ENCODE peak calls at places on chromosomes 2 and 18, in nine cellular contexts. One of them, this sample, is unnamed.

GRCh38 chr2:40896358-40896757 is 444.5 kb upstream of the SLC8A1 start:
- DNase-seq in cardiac muscle cell: no peak
- DNase-seq in SK-N-SH: peak
- DNase-seq in endothelial cell of umbilical vein: no peak
- DNase-seq in sigmoid colon: no peak
- DNase-seq in kidney: no peak
- DNase-seq in PC-3: no peak
- DNase-seq in endodermal cell: no peak
- DNase-seq in naive thymus-derived CD4-positive, alpha-beta T cell: no peak
- DNase-seq in this sample: no peak

GRCh38 chr2:140567734-140568133 is 1563.1 kb downstream of the LRP1B start:
- DNase-seq in PC-3: peak
- DNase-seq in endothelial cell of umbilical vein: no peak
- DNase-seq in cardiac muscle cell: peak
- DNase-seq in SK-N-SH: no peak
- DNase-seq in kidney: no peak
- DNase-seq in sigmoid colon: no peak
- DNase-seq in endodermal cell: no peak
- DNase-seq in naive thymus-derived CD4-positive, alpha-beta T cell: no peak
- DNase-seq in this sample: no peak

GRCh38 chr2:9004338-9005204 is 1.1 kb upstream of the MBOAT2 start:
- DNase-seq in endothelial cell of umbilical vein: peak
- DNase-seq in PC-3: peak
- DNase-seq in sigmoid colon: no peak
- DNase-seq in naive thymus-derived CD4-positive, alpha-beta T cell: no peak
- DNase-seq in endodermal cell: no peak
- DNase-seq in kidney: no peak
- DNase-seq in cardiac muscle cell: peak
- DNase-seq in SK-N-SH: no peak
- DNase-seq in this sample: no peak

GRCh38 chr18:50633992-50634391 is 74.1 kb downstream of the MAPK4 start:
- DNase-seq in SK-N-SH: no peak
- DNase-seq in PC-3: no peak
- DNase-seq in cardiac muscle cell: no peak
- DNase-seq in kidney: no peak
- DNase-seq in endodermal cell: no peak
- DNase-seq in sigmoid colon: peak
- DNase-seq in endothelial cell of umbilical vein: no peak
- DNase-seq in naive thymus-derived CD4-positive, alpha-beta T cell: no peak
- DNase-seq in this sample: no peak

GRCh38 chr18:46222093-46222492 is 117.9 kb downstream of the HAUS1 start:
- DNase-seq in cardiac muscle cell: no peak
- DNase-seq in endothelial cell of umbilical vein: no peak
- DNase-seq in SK-N-SH: peak
- DNase-seq in naive thymus-derived CD4-positive, alpha-beta T cell: no peak
- DNase-seq in PC-3: no peak
- DNase-seq in endodermal cell: no peak
- DNase-seq in sigmoid colon: no peak
- DNase-seq in kidney: no peak
- DNase-seq in this sample: no peak

GRCh38 chr2:2038746-2039530 is 292.1 kb downstream of the MYT1L start:
- DNase-seq in endodermal cell: no peak
- DNase-seq in SK-N-SH: no peak
- DNase-seq in kidney: no peak
- DNase-seq in endothelial cell of umbilical vein: no peak
- DNase-seq in PC-3: no peak
- DNase-seq in naive thymus-derived CD4-positive, alpha-beta T cell: no peak
- DNase-seq in sigmoid colon: no peak
- DNase-seq in cardiac muscle cell: no peak
- DNase-seq in this sample: no peak

GRCh38 chr2:30165617-30166016 is 18.8 kb downstream of the YPEL5 start:
- DNase-seq in endodermal cell: no peak
- DNase-seq in sigmoid colon: no peak
- DNase-seq in cardiac muscle cell: no peak
- DNase-seq in kidney: no peak
- DNase-seq in naive thymus-derived CD4-positive, alpha-beta T cell: no peak
- DNase-seq in endothelial cell of umbilical vein: no peak
- DNase-seq in SK-N-SH: no peak
- DNase-seq in PC-3: no peak
- DNase-seq in this sample: no peak

GRCh38 chr2:95297088-95297487 is at the start of gene KCNIP3:
- DNase-seq in PC-3: peak
- DNase-seq in naive thymus-derived CD4-positive, alpha-beta T cell: no peak
- DNase-seq in kidney: no peak
- DNase-seq in endodermal cell: peak
- DNase-seq in SK-N-SH: peak
- DNase-seq in sigmoid colon: no peak
- DNase-seq in cardiac muscle cell: peak
- DNase-seq in endothelial cell of umbilical vein: no peak
- DNase-seq in this sample: no peak

GRCh38 chr2:226660524-226660923 is 139.1 kb downstream of the IRS1 start:
- DNase-seq in sigmoid colon: peak
- DNase-seq in naive thymus-derived CD4-positive, alpha-beta T cell: no peak
- DNase-seq in kidney: no peak
- DNase-seq in endodermal cell: no peak
- DNase-seq in PC-3: peak
- DNase-seq in cardiac muscle cell: peak
- DNase-seq in SK-N-SH: no peak
- DNase-seq in endothelial cell of umbilical vein: no peak
- DNase-seq in this sample: no peak

GRCh38 chr2:221554769-221555510 is 17.2 kb downstream of the EPHA4 start:
- DNase-seq in cardiac muscle cell: peak
- DNase-seq in endodermal cell: peak
- DNase-seq in naive thymus-derived CD4-positive, alpha-beta T cell: no peak
- DNase-seq in SK-N-SH: no peak
- DNase-seq in sigmoid colon: no peak
- DNase-seq in kidney: no peak
- DNase-seq in PC-3: no peak
- DNase-seq in endothelial cell of umbilical vein: no peak
- DNase-seq in this sample: no peak

GRCh38 chr2:207616185-207616584 is 9.0 kb downstream of the METTL21A start:
- DNase-seq in cardiac muscle cell: peak
- DNase-seq in endodermal cell: no peak
- DNase-seq in SK-N-SH: no peak
- DNase-seq in sigmoid colon: no peak
- DNase-seq in kidney: no peak
- DNase-seq in naive thymus-derived CD4-positive, alpha-beta T cell: no peak
- DNase-seq in PC-3: peak
- DNase-seq in endothelial cell of umbilical vein: peak
- DNase-seq in this sample: no peak

GRCh38 chr2:15826273-15826717 is 114.1 kb upstream of the MYCN start:
- DNase-seq in endothelial cell of umbilical vein: no peak
- DNase-seq in cardiac muscle cell: no peak
- DNase-seq in naive thymus-derived CD4-positive, alpha-beta T cell: no peak
- DNase-seq in kidney: no peak
- DNase-seq in sigmoid colon: no peak
- DNase-seq in SK-N-SH: peak
- DNase-seq in endodermal cell: peak
- DNase-seq in PC-3: no peak
- DNase-seq in this sample: no peak

GRCh38 chr2:15820927-15821326 is 119.4 kb upstream of the MYCN start:
- DNase-seq in kidney: no peak
- DNase-seq in naive thymus-derived CD4-positive, alpha-beta T cell: no peak
- DNase-seq in PC-3: no peak
- DNase-seq in endothelial cell of umbilical vein: no peak
- DNase-seq in cardiac muscle cell: no peak
- DNase-seq in sigmoid colon: no peak
- DNase-seq in endodermal cell: no peak
- DNase-seq in SK-N-SH: no peak
- DNase-seq in this sample: no peak

GRCh38 chr2:15825276-15826060 is 114.9 kb upstream of the MYCN start:
- DNase-seq in endothelial cell of umbilical vein: no peak
- DNase-seq in endodermal cell: no peak
- DNase-seq in naive thymus-derived CD4-positive, alpha-beta T cell: no peak
- DNase-seq in kidney: no peak
- DNase-seq in SK-N-SH: no peak
- DNase-seq in sigmoid colon: no peak
- DNase-seq in cardiac muscle cell: no peak
- DNase-seq in PC-3: no peak
- DNase-seq in this sample: no peak

GRCh38 chr2:15822151-15823044 is 118.0 kb upstream of the MYCN start:
- DNase-seq in naive thymus-derived CD4-positive, alpha-beta T cell: no peak
- DNase-seq in cardiac muscle cell: no peak
- DNase-seq in endothelial cell of umbilical vein: no peak
- DNase-seq in sigmoid colon: no peak
- DNase-seq in PC-3: no peak
- DNase-seq in SK-N-SH: no peak
- DNase-seq in kidney: no peak
- DNase-seq in endodermal cell: no peak
- DNase-seq in this sample: no peak

GRCh38 chr2:15823459-15824396 is 116.6 kb upstream of the MYCN start:
- DNase-seq in cardiac muscle cell: no peak
- DNase-seq in SK-N-SH: no peak
- DNase-seq in endothelial cell of umbilical vein: no peak
- DNase-seq in endodermal cell: no peak
- DNase-seq in kidney: no peak
- DNase-seq in naive thymus-derived CD4-positive, alpha-beta T cell: no peak
- DNase-seq in sigmoid colon: no peak
- DNase-seq in PC-3: no peak
- DNase-seq in this sample: no peak
- H3K27ac ChIP-seq in cardiac muscle cell: no peak
- H3K27ac ChIP-seq in SK-N-SH: no peak
- H3K27ac ChIP-seq in endothelial cell of umbilical vein: no peak
- H3K27ac ChIP-seq in endodermal cell: no peak
- H3K27ac ChIP-seq in kidney: no peak
- H3K27ac ChIP-seq in naive thymus-derived CD4-positive, alpha-beta T cell: no peak
- H3K27ac ChIP-seq in sigmoid colon: no peak
- H3K27ac ChIP-seq in PC-3: no peak
- H3K27ac ChIP-seq in this sample: no peak

DNA sequence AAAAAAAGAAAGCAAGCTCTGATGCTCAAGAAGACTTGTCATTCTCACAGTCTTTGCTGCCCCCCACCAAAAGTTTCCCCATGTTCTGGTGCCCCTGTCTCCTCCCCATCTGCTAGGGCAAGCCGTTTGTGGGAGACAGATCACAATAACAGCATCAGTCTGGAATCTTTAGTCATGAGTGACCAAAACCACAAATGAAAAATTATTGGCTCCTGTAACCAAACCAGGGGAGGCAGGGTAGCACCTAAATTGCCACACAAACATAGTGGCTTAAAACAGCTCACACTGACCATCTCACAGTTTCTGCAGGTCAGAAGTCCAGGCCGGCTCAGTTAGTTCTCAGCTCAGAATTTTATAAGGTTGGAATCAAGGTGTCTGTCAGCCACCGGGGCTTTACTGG is 9.1 kb upstream of the B3GNT7 start:
- DNase-seq in cardiac muscle cell: peak
- DNase-seq in PC-3: peak
- DNase-seq in kidney: no peak
- DNase-seq in sigmoid colon: no peak
- DNase-seq in endodermal cell: no peak
- DNase-seq in naive thymus-derived CD4-positive, alpha-beta T cell: no peak
- DNase-seq in SK-N-SH: no peak
- DNase-seq in endothelial cell of umbilical vein: no peak
- DNase-seq in this sample: no peak
- H3K27ac ChIP-seq in cardiac muscle cell: no peak
- H3K27ac ChIP-seq in PC-3: peak
- H3K27ac ChIP-seq in kidney: no peak
- H3K27ac ChIP-seq in sigmoid colon: no peak
- H3K27ac ChIP-seq in endodermal cell: no peak
- H3K27ac ChIP-seq in naive thymus-derived CD4-positive, alpha-beta T cell: no peak
- H3K27ac ChIP-seq in SK-N-SH: no peak
- H3K27ac ChIP-seq in endothelial cell of umbilical vein: no peak
- H3K27ac ChIP-seq in this sample: no peak

GRCh38 chr18:79863161-79863945 is 65.6 kb downstream of the KCNG2 start:
- DNase-seq in sigmoid colon: no peak
- DNase-seq in endodermal cell: peak
- DNase-seq in cardiac muscle cell: no peak
- DNase-seq in PC-3: no peak
- DNase-seq in SK-N-SH: no peak
- DNase-seq in naive thymus-derived CD4-positive, alpha-beta T cell: no peak
- DNase-seq in endothelial cell of umbilical vein: no peak
- DNase-seq in kidney: peak
- DNase-seq in this sample: no peak

GRCh38 chr18:79862562-79862961 is 64.8 kb downstream of the KCNG2 start:
- DNase-seq in cardiac muscle cell: no peak
- DNase-seq in PC-3: no peak
- DNase-seq in sigmoid colon: no peak
- DNase-seq in kidney: no peak
- DNase-seq in endodermal cell: no peak
- DNase-seq in SK-N-SH: no peak
- DNase-seq in naive thymus-derived CD4-positive, alpha-beta T cell: no peak
- DNase-seq in endothelial cell of umbilical vein: no peak
- DNase-seq in this sample: no peak

GRCh38 chr18:79866889-79867574 is 69.3 kb downstream of the KCNG2 start:
- DNase-seq in endothelial cell of umbilical vein: no peak
- DNase-seq in SK-N-SH: no peak
- DNase-seq in sigmoid colon: no peak
- DNase-seq in cardiac muscle cell: peak
- DNase-seq in kidney: no peak
- DNase-seq in PC-3: peak
- DNase-seq in naive thymus-derived CD4-positive, alpha-beta T cell: no peak
- DNase-seq in endodermal cell: peak
- DNase-seq in this sample: no peak

GRCh38 chr18:79861687-79862086 is 63.9 kb downstream of the KCNG2 start:
- DNase-seq in naive thymus-derived CD4-positive, alpha-beta T cell: no peak
- DNase-seq in kidney: no peak
- DNase-seq in endothelial cell of umbilical vein: no peak
- DNase-seq in sigmoid colon: no peak
- DNase-seq in PC-3: no peak
- DNase-seq in SK-N-SH: no peak
- DNase-seq in cardiac muscle cell: no peak
- DNase-seq in endodermal cell: no peak
- DNase-seq in this sample: no peak

DNA sequence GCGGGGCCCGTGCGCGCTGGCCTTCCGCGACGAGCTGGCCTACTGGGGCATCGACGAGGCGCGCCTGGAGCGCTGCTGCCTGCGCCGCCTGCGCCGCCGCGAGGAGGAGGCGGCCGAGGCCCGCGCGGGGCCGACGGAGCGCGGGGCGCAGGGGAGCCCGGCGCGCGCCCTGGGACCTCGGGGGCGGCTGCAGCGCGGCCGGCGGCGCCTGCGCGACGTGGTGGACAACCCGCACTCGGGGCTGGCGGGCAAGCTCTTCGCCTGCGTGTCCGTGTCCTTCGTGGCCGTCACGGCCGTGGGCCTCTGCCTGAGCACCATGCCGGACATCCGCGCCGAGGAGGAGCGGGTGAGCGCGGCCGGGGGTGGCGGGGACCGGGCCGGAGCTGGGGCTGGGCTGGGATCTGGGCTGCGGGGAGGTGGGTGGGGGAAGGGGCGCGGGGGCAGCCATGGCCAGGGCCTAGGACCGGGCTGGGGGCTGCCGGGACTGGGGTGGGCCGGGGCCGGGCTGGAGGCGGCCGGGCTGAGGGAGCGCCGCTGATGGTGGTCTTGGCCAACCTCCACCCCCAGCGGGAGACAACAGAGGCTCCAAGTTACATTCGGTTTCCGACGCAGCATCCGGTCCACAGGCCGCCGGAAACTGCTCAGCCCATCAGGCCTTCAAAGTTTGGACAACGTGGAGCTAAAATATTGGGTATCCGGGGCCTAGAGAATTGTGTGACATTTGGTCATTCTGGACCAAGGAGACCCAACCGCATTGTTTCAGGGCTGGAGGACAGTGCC is 66.4 kb downstream of the KCNG2 start:
- DNase-seq in sigmoid colon: no peak
- DNase-seq in SK-N-SH: no peak
- DNase-seq in naive thymus-derived CD4-positive, alpha-beta T cell: no peak
- DNase-seq in PC-3: no peak
- DNase-seq in kidney: peak
- DNase-seq in endothelial cell of umbilical vein: no peak
- DNase-seq in cardiac muscle cell: no peak
- DNase-seq in endodermal cell: peak
- DNase-seq in this sample: no peak
- H3K27ac ChIP-seq in sigmoid colon: no peak
- H3K27ac ChIP-seq in SK-N-SH: no peak
- H3K27ac ChIP-seq in naive thymus-derived CD4-positive, alpha-beta T cell: no peak
- H3K27ac ChIP-seq in PC-3: no peak
- H3K27ac ChIP-seq in kidney: no peak
- H3K27ac ChIP-seq in endothelial cell of umbilical vein: no peak
- H3K27ac ChIP-seq in cardiac muscle cell: no peak
- H3K27ac ChIP-seq in endodermal cell: no peak
- H3K27ac ChIP-seq in this sample: no peak

GRCh38 chr2:25313711-25314513 is 27.8 kb downstream of the DNMT3A start:
- DNase-seq in PC-3: no peak
- DNase-seq in endothelial cell of umbilical vein: no peak
- DNase-seq in cardiac muscle cell: no peak
- DNase-seq in SK-N-SH: no peak
- DNase-seq in naive thymus-derived CD4-positive, alpha-beta T cell: no peak
- DNase-seq in kidney: no peak
- DNase-seq in endodermal cell: no peak
- DNase-seq in sigmoid colon: no peak
- DNase-seq in this sample: no peak
- H3K27ac ChIP-seq in PC-3: no peak
- H3K27ac ChIP-seq in endothelial cell of umbilical vein: no peak
- H3K27ac ChIP-seq in cardiac muscle cell: peak
- H3K27ac ChIP-seq in SK-N-SH: no peak
- H3K27ac ChIP-seq in naive thymus-derived CD4-positive, alpha-beta T cell: peak
- H3K27ac ChIP-seq in kidney: peak
- H3K27ac ChIP-seq in endodermal cell: no peak
- H3K27ac ChIP-seq in sigmoid colon: peak
- H3K27ac ChIP-seq in this sample: peak